ENCODE peak calls at places on chromosomes 7 and 10, in seven cellular contexts. J is IMR-90, S is H9, R is neuronal stem cell, W is mesendoderm, N is H1, T is trophoblast cell. G is an unnamed sample.

GRCh38 chr7:151028948-151029501 is 775 bp downstream of the ABCB8 start:
- DNase-seq in T (no peak), J (no peak), S (no peak), R (no peak), W (no peak), N (no peak), G (no peak)

GRCh38 chr7:2817456-2817855 is 26.7 kb downstream of the GNA12 start:
- DNase-seq in J (no peak), S (no peak), N (no peak), R (no peak), T (no peak), W (no peak), G (no peak)

GRCh38 chr10:96587255-96588059 is 645 bp upstream of the TM9SF3 start:
- DNase-seq in R (no peak), W (peak), N (no peak), T (peak), J (peak), S (no peak), G (peak)

GRCh38 chr10:116490028-116490662 is 55.6 kb upstream of the PNLIP start:
- DNase-seq in J (peak), S (no peak), T (peak), W (no peak), R (no peak), N (no peak), G (peak)

GRCh38 chr10:86545097-86545496 is 23.5 kb upstream of the WAPL start:
- DNase-seq in N (no peak), J (no peak), T (no peak), S (no peak), R (no peak), W (no peak), G (no peak)

GRCh38 chr7:338295-339061 is 48.5 kb downstream of the FOXL3 start:
- DNase-seq in N (no peak), W (no peak), J (no peak), S (no peak), T (no peak), R (no peak), G (no peak)

GRCh38 chr10:116469437-116469836 is 41.8 kb downstream of the PNLIPRP3 start:
- DNase-seq in W (no peak), R (no peak), J (peak), N (no peak), T (peak), S (no peak), G (peak)

GRCh38 chr7:74365320-74366022 is 76.3 kb downstream of the CLIP2 start:
- DNase-seq in T (peak), J (peak), R (peak), N (no peak), S (peak), W (peak), G (peak)

GRCh38 chr10:86062151-86062550 is 304.4 kb downstream of the GRID1 start:
- DNase-seq in N (no peak), S (no peak), T (no peak), R (no peak), J (no peak), W (no peak), G (no peak)

GRCh38 chr7:141220263-141220662 is 146.4 kb downstream of the TMEM178B start:
- DNase-seq in J (no peak), T (no peak), R (no peak), W (peak), S (no peak), N (no peak), G (no peak)

GRCh38 chr10:62851449-62851848 is 35.3 kb upstream of the EGR2 start:
- DNase-seq in S (peak), J (peak), W (peak), R (no peak), T (peak), N (no peak), G (no peak)

GRCh38 chr7:71229201-71229600 is 97.3 kb downstream of the GALNT17 start:
- DNase-seq in R (no peak), W (no peak), T (no peak), N (no peak), J (no peak), S (no peak), G (no peak)

GRCh38 chr7:100215895-100216294 is 3.9 kb upstream of the PVRIG start:
- DNase-seq in S (no peak), T (no peak), J (peak), N (no peak), W (no peak), R (no peak), G (peak)

GRCh38 chr10:120511165-120511564 is 54.1 kb downstream of the PLPP4 start:
- DNase-seq in S (no peak), T (no peak), W (no peak), N (no peak), R (no peak), J (no peak), G (no peak)

GRCh38 chr7:150901160-150902035 is 49.1 kb downstream of the AOC1 start:
- DNase-seq in J (no peak), S (no peak), W (no peak), N (no peak), R (no peak), T (no peak), G (no peak)

GRCh38 chr7:134504660-134505164 is 22.7 kb upstream of the AKR1B10 start:
- DNase-seq in N (no peak), S (no peak), R (no peak), T (no peak), W (no peak), J (no peak), G (no peak)

GRCh38 chr10:6507311-6507710 is 72.8 kb downstream of the PRKCQ start:
- DNase-seq in R (no peak), T (no peak), W (no peak), N (no peak), J (no peak), S (no peak), G (no peak)

GRCh38 chr7:99362801-99363200 is 11.7 kb upstream of the ARPC1B start:
- DNase-seq in S (no peak), R (no peak), T (peak), W (no peak), N (no peak), J (peak), G (peak)

GRCh38 chr10:98664329-98665042 is 217.8 kb upstream of the HPS1 start:
- DNase-seq in N (no peak), W (peak), S (peak), T (peak), J (peak), R (no peak), G (no peak)

GRCh38 chr10:22489975-22490374 is 144.7 kb downstream of the SPAG6 start:
- DNase-seq in S (no peak), T (no peak), W (no peak), R (no peak), J (no peak), N (no peak), G (no peak)

GRCh38 chr7:30471205-30471604 is 7.4 kb downstream of the NOD1 start:
- DNase-seq in R (no peak), S (no peak), W (no peak), T (no peak), N (no peak), J (no peak), G (no peak)

GRCh38 chr7:108201766-108202165 is 71.6 kb upstream of the LAMB4 start:
- DNase-seq in S (no peak), T (no peak), W (no peak), N (no peak), R (no peak), J (no peak), G (peak)

GRCh38 chr7:4631664-4632171 is 50.4 kb upstream of the FOXK1 start:
- DNase-seq in S (peak), W (peak), J (peak), T (peak), R (peak), N (peak), G (peak)

GRCh38 chr10:17644485-17644964 is 574 bp downstream of the STAM start:
- DNase-seq in R (no peak), S (no peak), N (no peak), T (peak), J (peak), W (no peak), G (no peak)

GRCh38 chr7:130853503-130854279 is 119.7 kb upstream of the KLF14 start:
- DNase-seq in W (no peak), S (no peak), N (no peak), T (peak), R (no peak), J (peak), G (peak)

GRCh38 chr10:132138596-132138995 is 48.2 kb upstream of the DPYSL4 start:
- DNase-seq in S (no peak), N (no peak), W (no peak), R (no peak), T (no peak), J (no peak), G (no peak)

GRCh38 chr10:126094537-126094936 is 198.2 kb downstream of the FANK1 start:
- DNase-seq in J (peak), N (no peak), T (no peak), W (no peak), R (no peak), S (no peak), G (peak)

GRCh38 chr7:149719912-149720335 is 53.5 kb downstream of the ZNF467 start:
- DNase-seq in S (peak), W (peak), N (no peak), J (no peak), T (no peak), R (no peak), G (no peak)

GRCh38 chr10:25338271-25338670 is 163.5 kb downstream of the GPR158 start:
- DNase-seq in T (no peak), R (no peak), S (no peak), W (no peak), N (no peak), J (no peak), G (no peak)

DNA sequence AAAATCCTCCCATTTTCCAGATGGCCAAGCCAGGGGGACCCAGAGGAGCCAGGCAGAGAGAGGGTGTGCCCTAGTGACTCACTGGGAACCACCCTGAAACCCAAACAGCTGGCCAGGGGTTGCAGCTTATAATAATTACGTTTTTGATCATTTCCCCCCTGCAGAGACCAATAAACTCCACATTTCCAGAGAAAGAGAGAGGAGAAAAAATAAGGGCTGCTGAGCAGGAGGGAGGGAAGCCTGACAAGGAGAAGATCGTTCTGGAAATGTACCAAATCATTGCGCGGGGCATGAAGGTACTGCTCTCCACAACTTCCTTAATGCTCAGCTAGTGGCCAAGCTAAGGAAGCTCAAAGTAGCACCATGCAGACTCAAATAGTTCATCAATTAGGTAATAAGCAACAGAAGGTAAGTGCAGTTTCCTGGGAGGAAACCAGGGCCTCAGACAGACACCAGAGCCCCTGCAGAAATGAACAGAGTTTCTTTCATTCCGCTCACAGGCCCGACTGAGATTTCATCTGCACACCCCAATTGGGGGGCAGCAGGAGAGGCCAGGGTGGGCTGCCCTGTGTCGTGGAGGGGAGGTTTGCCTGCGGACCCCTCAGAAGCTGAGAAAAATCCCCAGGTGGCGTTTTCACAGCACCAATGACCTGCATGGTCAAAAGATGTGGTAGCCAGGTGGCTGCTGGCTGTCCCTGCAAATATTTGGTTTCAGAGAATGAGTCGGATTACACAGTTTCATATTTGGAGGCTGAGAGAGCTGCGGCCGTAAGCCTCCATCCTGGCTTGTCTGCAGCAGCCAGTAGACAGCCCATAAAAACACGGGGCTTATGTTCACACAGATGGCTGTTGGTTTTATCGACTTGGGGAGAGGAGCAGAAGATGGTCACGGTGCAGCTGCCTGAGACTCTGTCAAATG is 153.2 kb upstream of the LYZL2 start:
- DNase-seq in R (no peak), N (no peak), J (peak), S (no peak), W (peak), T (peak), G (peak)
- H3K27ac ChIP-seq in R (no peak), N (no peak), J (peak), S (no peak), W (no peak), T (peak), G (peak)

DNA sequence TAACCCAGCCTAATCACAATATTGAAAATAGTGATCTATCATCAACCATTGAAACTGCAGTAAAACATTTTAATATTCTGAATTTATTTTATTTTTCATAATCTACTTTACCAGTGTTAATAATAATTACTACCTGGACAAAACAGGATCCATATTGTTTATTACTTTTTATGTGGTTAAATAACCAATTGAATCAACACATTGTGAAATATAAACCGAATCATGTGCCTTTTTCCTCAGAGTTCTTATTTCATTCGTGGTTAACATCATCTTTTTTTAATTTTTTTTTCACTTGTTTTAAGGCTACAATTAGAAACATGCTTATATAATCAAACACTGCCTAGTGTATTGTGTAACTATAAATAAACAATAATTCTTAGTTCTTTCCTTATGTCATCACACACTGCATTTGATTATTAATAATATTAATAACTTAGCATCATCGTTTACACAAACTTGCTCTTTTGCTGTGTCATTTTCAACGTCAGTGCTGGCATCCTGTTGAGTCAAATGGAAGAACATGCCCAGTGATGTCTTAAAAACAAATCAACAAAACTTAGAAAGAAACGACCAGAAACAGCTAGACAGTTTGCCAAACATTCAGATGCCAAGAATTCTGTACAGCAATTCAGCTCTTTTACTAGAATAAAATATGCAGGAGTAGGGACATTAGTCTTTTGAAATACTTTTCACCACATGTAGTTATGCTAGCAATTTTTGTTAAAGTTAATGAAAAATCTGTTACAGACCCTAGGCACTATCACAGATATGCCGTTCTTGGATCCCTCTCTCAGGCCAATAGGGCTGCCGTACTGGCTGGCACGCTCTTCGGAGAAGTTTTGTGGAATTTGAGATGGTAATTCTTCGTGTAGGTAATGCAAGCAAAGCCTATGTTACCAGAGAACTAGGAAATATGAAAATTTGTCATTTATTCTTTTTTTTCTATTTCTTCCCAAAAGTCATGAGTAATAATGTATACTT is 330.4 kb upstream of the SEMA3A start:
- DNase-seq in N (no peak), S (no peak), R (no peak), W (no peak), J (peak), T (no peak), G (peak)
- H3K4ac ChIP-seq in N (no peak), S (no peak), R (no peak), W (no peak), J (peak), T (no peak), G (no peak)

GRCh38 chr7:66913118-66914049 is 7.6 kb upstream of the TMEM248 start:
- DNase-seq in T (no peak), N (no peak), S (no peak), R (no peak), J (no peak), W (peak), G (no peak)
- H2BK120ac ChIP-seq in T (no peak), N (no peak), S (no peak), R (no peak), J (no peak), W (no peak), G (no peak)

DNA sequence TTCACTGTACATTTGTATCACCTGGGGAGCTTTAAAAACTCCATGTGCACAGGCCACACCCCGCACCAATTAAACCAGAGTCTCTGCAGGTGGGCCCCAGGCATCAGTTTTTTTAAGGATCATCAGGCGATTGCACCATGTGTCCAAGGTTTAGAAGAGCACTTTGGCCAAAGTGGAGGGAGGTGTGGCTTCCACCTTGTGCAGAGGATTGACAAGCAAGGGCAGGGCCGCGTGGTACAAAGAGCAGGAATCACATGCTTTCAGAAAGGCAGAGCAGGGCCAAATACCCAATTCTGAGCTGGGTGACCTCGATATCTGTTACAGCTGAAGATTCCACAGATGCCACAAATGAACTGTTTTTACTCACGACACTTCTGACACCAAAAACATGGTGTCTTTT is 52.4 kb downstream of the NOC3L start:
- DNase-seq in N (no peak), W (no peak), S (no peak), T (no peak), R (no peak), J (no peak), G (no peak)
- H3K27ac ChIP-seq in N (no peak), W (no peak), S (no peak), T (no peak), R (no peak), J (no peak), G (no peak)

DNA sequence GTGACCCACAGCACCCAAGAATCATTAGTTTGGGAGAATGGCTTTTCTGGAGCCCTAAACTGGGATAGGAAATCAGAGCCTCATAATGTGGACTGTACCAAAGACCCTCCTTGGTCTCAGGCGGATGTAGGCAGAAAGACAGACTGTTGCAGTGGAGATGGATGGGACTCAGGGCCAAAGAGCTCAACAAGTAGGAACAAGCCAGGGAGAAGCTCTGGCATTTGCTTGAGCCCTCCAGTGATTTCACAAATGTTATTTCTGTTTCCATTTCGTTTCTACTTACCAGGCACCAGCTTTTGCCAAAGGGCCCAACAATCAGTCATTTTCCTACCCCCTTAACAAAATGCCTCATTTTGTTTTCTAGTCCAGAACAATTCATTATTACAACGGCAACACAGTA is 762.7 kb downstream of the KCNMA1 start:
- DNase-seq in R (no peak), T (no peak), S (no peak), J (no peak), N (no peak), W (no peak), G (no peak)
- H3K4ac ChIP-seq in R (no peak), T (no peak), S (no peak), J (no peak), N (no peak), W (no peak), G (no peak)

GRCh38 chr10:124161212-124162000 is 68.0 kb upstream of the CHST15 start:
- DNase-seq in W (no peak), S (no peak), R (no peak), N (no peak), J (no peak), T (no peak), G (no peak)
- H2BK120ac ChIP-seq in W (no peak), S (no peak), R (no peak), N (no peak), J (no peak), T (no peak), G (no peak)

GRCh38 chr10:32023264-32023663 is 33.0 kb downstream of the KIF5B start:
- DNase-seq in T (no peak), N (no peak), R (no peak), S (no peak), J (no peak), W (no peak), G (no peak)
- H3K27ac ChIP-seq in T (no peak), N (no peak), R (no peak), S (no peak), J (no peak), W (no peak), G (peak)

DNA sequence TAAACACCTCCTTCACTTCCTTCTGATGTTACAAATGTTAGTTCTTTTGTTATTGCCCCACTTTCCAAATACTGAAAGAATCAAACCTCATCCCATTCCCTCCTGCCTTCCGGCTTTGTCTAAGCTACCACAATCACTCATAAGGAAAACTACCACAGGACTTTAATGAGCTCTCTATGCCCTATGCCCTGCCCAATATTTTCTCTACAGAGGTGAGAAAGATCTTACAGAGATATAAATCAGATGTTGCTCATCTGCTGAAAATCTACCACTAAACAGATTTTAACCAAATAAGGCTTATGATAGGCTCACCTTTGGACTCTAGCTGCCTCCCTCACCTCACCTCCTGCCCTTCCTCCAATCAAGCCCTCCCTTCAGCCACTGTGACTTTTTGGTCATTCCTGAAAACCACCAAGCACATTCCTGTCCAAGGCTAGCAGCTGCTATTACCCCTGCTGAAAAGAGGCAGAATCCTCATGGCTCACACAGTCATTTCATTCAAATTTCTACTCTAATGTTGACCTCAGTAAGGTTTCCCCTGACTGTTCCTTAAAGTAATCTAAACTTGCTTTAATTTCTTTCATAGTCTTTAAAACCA is 7.7 kb downstream of the ZNF33B start:
- DNase-seq in N (no peak), S (no peak), T (no peak), J (no peak), R (no peak), W (peak), G (no peak)
- H3K4ac ChIP-seq in N (no peak), S (no peak), T (no peak), J (no peak), R (no peak), W (no peak), G (no peak)

GRCh38 chr10:1128649-1129048 is 72.5 kb downstream of the WDR37 start:
- DNase-seq in R (no peak), J (no peak), N (no peak), T (no peak), S (no peak), W (no peak), G (no peak)

GRCh38 chr10:1132584-1132983 is 76.4 kb downstream of the WDR37 start:
- DNase-seq in J (no peak), T (no peak), W (no peak), N (no peak), S (no peak), R (no peak), G (no peak)

GRCh38 chr10:1130226-1130625 is 74.0 kb downstream of the WDR37 start:
- DNase-seq in J (no peak), W (no peak), T (no peak), R (no peak), N (no peak), S (no peak), G (no peak)

GRCh38 chr10:1133495-1134045 is 77.4 kb downstream of the WDR37 start:
- DNase-seq in S (no peak), W (no peak), N (no peak), J (no peak), R (no peak), T (no peak), G (no peak)

GRCh38 chr10:1130995-1131790 is 75.0 kb downstream of the WDR37 start:
- DNase-seq in R (no peak), T (no peak), J (no peak), N (no peak), W (no peak), S (no peak), G (no peak)
- H2BK120ac ChIP-seq in R (no peak), T (no peak), J (no peak), N (no peak), W (no peak), S (no peak), G (no peak)